ENCODE peak calls at places on chromosome 1, in nine cellular contexts. B, W, X, M, G, E, A, N and J are unnamed samples.

GRCh38 chr1:160149235-160149634 is 2.2 kb upstream of the ATP1A4 start:
- DNase-seq in G (no peak), X (peak; percentile 76), E (no peak), M (no peak), A (no peak), W (no peak), N (no peak), B (no peak), J (no peak)

GRCh38 chr1:9792156-9793042 is 31.4 kb downstream of the CLSTN1 start:
- DNase-seq in M (no peak), W (peak; percentile 42), B (peak; percentile 30), N (peak; percentile 34), E (no peak), X (no peak), G (no peak), A (no peak), J (peak; percentile 41)

GRCh38 chr1:33460947-33461629 is 11.4 kb upstream of the ZSCAN20 start:
- DNase-seq in X (no peak), B (no peak), M (no peak), N (no peak), E (no peak), G (no peak), A (peak; percentile 73), W (no peak), J (no peak)

GRCh38 chr1:39671433-39671792 is 494 bp downstream of the NT5C1A start:
- DNase-seq in G (no peak), N (peak; percentile 59), E (no peak), M (no peak), A (peak; percentile 91), X (peak; percentile 31), W (no peak), B (peak; percentile 20), J (no peak)

GRCh38 chr1:155205035-155205434 is 2.7 kb downstream of the THBS3 start:
- DNase-seq in A (no peak), N (no peak), X (no peak), B (no peak), E (no peak), M (no peak), W (no peak), G (no peak), J (no peak)

GRCh38 chr1:17120962-17121837 is 1.9 kb upstream of the PADI2 start:
- DNase-seq in E (no peak), B (no peak), G (no peak), A (no peak), W (no peak), X (no peak), N (no peak), M (no peak), J (no peak)

GRCh38 chr1:63686696-63687095 is 87.1 kb upstream of the ROR1 start:
- DNase-seq in X (no peak), N (no peak), W (no peak), E (no peak), G (no peak), A (no peak), B (no peak), M (no peak), J (no peak)

GRCh38 chr1:204513117-204513716 is 3.0 kb upstream of the MDM4 start:
- DNase-seq in N (no peak), X (no peak), E (peak; percentile 80), A (peak; percentile 62), W (no peak), G (no peak), B (no peak), M (peak; percentile 55), J (no peak)

GRCh38 chr1:94541175-94542087 is at the start of gene F3:
- DNase-seq in N (peak; percentile 94), B (peak; percentile 95), E (peak; percentile 7), M (no peak), G (peak; percentile 88), A (peak; percentile 95), W (peak; percentile 70), X (peak; percentile 94), J (no peak)

GRCh38 chr1:164702664-164703063 is 143.7 kb downstream of the PBX1 start:
- DNase-seq in G (no peak), W (no peak), M (no peak), B (no peak), N (no peak), X (no peak), A (no peak), E (no peak), J (no peak)

GRCh38 chr1:164702216-164702615 is 143.2 kb downstream of the PBX1 start:
- DNase-seq in A (no peak), X (peak; percentile 75), M (no peak), E (no peak), G (no peak), B (no peak), N (no peak), W (no peak), J (no peak)

GRCh38 chr1:164703415-164703814 is 144.4 kb downstream of the PBX1 start:
- DNase-seq in A (no peak), M (no peak), W (no peak), G (no peak), E (no peak), N (no peak), X (no peak), B (peak; percentile 61), J (no peak)

GRCh38 chr1:164704954-164705353 is 146.0 kb downstream of the PBX1 start:
- DNase-seq in M (no peak), N (no peak), X (no peak), B (no peak), G (no peak), E (no peak), W (no peak), A (no peak), J (no peak)

DNA sequence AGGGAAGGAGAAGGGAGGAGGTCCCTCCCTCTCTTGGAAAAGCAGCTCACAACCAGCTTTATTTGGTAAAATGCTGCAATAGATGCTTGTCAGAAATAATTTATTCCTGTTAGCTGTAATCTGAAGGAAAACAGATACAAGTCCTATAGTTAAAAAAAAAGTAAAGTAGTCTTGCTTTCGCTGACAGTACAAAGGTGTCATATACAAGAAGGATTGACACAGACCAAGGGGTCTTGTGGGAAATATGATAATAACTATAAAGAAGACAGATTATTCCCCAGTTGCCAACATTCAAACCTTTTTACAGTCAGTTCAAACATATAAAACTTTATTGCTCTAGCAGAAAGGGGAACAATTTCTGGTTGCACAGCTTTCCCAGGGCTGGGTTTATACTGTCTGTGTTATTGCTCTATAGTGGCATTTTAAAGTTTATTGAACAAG is 145.0 kb downstream of the PBX1 start:
- DNase-seq in X (no peak), W (no peak), G (no peak), B (no peak), E (no peak), A (no peak), N (no peak), M (no peak), J (no peak)
- H3K4me3 ChIP-seq in X (no peak overlapping the region), W (no peak overlapping the region), G (no peak overlapping the region), B (no peak overlapping the region), E (no peak overlapping the region), A (no peak overlapping the region), N (no peak overlapping the region), M (no peak overlapping the region), J (no peak overlapping the region)

GRCh38 chr1:2853711-2854110 is 52.2 kb upstream of the TTC34 start:
- DNase-seq in N (no peak), B (no peak), M (no peak), A (no peak), W (no peak), G (no peak), X (no peak), E (no peak), J (no peak)

GRCh38 chr1:2856076-2856390 is 54.5 kb upstream of the TTC34 start:
- DNase-seq in M (no peak), X (no peak), A (no peak), N (no peak), W (no peak), E (no peak), G (no peak), B (no peak), J (no peak)

GRCh38 chr1:2855206-2856075 is 53.9 kb upstream of the TTC34 start:
- DNase-seq in N (no peak), G (no peak), M (no peak), A (no peak), W (no peak), X (no peak), E (no peak), B (no peak), J (no peak)

GRCh38 chr1:2854151-2854550 is 52.7 kb upstream of the TTC34 start:
- DNase-seq in E (no peak), B (no peak), G (no peak), W (no peak), M (no peak), X (no peak), A (no peak), N (no peak), J (no peak)

GRCh38 chr1:2854611-2855010 is 53.1 kb upstream of the TTC34 start:
- DNase-seq in X (no peak), N (no peak), G (no peak), B (no peak), M (no peak), W (no peak), E (no peak), A (no peak), J (no peak)
- H3K9me3 ChIP-seq in X (no peaks in the 10 kb centered on the region), N (no peaks in the 10 kb centered on the region), G (no peaks in the 10 kb centered on the region), B (no peaks in the 10 kb centered on the region), M (no peaks in the 10 kb centered on the region), W (no peaks in the 10 kb centered on the region), E (no peaks in the 10 kb centered on the region), A (no peaks in the 10 kb centered on the region), J (peaks cover 40% of the 10 kb centered on the region)

GRCh38 chr1:180911640-180912161 is 996 bp upstream of the KIAA1614 start:
- DNase-seq in M (no peak), A (peak; percentile 66), E (no peak), G (no peak), X (peak; percentile 63), B (no peak), W (no peak), N (peak; percentile 31), J (no peak)
- H3K4me3 ChIP-seq in M (no peak overlapping the region), A (peak overlapping the region; percentile 81), E (no peak overlapping the region), G (peak overlapping the region; percentile 73), X (peak overlapping the region; percentile 78), B (peak overlapping the region; percentile 15), W (peak overlapping the region; percentile 69), N (peak overlapping the region; percentile 64), J (peak overlapping the region; percentile 61)

GRCh38 chr1:152218762-152219436 is 5.1 kb downstream of the HRNR start:
- DNase-seq in W (no peak), A (no peak), M (no peak), B (no peak), E (no peak), N (no peak), G (no peak), X (no peak), J (no peak)
- H3K9me3 ChIP-seq in W (peaks cover 21% of the 10 kb centered on the region), A (no peaks in the 10 kb centered on the region), M (no peaks in the 10 kb centered on the region), B (no peaks in the 10 kb centered on the region), E (no peaks in the 10 kb centered on the region), N (no peaks in the 10 kb centered on the region), G (peaks cover 5% of the 10 kb centered on the region), X (no peaks in the 10 kb centered on the region), J (peaks cover 5% of the 10 kb centered on the region)

DNA sequence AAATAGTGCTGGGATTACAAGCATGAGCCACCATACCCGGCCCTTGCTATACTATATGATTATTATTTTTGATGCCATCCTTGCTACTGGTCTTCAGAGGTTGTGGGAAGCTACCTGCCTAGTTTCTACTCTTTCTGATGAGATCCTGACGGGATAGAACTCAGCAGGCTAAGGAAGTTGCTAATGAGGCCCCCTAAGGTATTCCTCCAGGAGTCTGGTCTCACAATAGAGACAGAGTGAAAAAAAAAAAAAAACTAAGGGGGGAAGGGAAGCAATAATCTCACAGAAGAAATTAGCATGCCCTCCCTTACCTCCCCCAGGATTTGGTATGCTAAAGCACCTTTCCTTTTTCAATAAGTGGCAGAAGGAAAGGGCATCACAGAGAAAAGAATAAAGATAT is 17.6 kb downstream of the INTS3 start:
- DNase-seq in W (peak; percentile 92), G (no peak), M (no peak), B (no peak), X (no peak), N (no peak), E (no peak), A (no peak), J (peak; percentile 60)
- H3K4me3 ChIP-seq in W (no peak overlapping the region), G (no peak overlapping the region), M (no peak overlapping the region), B (no peak overlapping the region), X (no peak overlapping the region), N (no peak overlapping the region), E (no peak overlapping the region), A (no peak overlapping the region), J (no peak overlapping the region)